ENCODE peak calls at places on chromosomes 7 and 10, in ten cellular contexts. One of them, this sample, is unnamed.
A peak's percentile ranks its signal among the peaks of the same experiment; 100 is the strongest.

GRCh38 chr7:111090834-111091233 is at the start of gene LRRN3:
- DNase-seq in fibroblast of mammary gland: peak; percentile 52
- DNase-seq in GM13977: no peak
- DNase-seq in A673: no peak
- DNase-seq in NCI-H2081: peak; percentile 80
- DNase-seq in C1 segment of cervical spinal cord: peak; percentile 50
- DNase-seq in B cell: no peak
- DNase-seq in endothelial cell of umbilical vein: no peak
- DNase-seq in activated T-helper 1 cell treated with anti-CD3 and anti-CD28 coated beads, Interleukin-12 subunit alpha, Interleukin-12 subunit beta, Interleukin-2, Interleukin-4 antibody, amounts not matched to agents 30 ng/mL and 10 ng/mL and 1 ng/mL, durations not matched to agents 14 hours and 24 hours and 36 hours: peak; percentile 41
- DNase-seq in NCI-H510A treated with DMSO at 0.1 percent for 48 hours: peak; percentile 10
- DNase-seq in this sample: no peak

GRCh38 chr10:133114251-133114650 is 26.5 kb downstream of the ADGRA1 start:
- DNase-seq in fibroblast of mammary gland: no peak
- DNase-seq in GM13977: no peak
- DNase-seq in A673: no peak
- DNase-seq in NCI-H2081: no peak
- DNase-seq in C1 segment of cervical spinal cord: no peak
- DNase-seq in B cell: no peak
- DNase-seq in endothelial cell of umbilical vein: no peak
- DNase-seq in activated T-helper 1 cell treated with anti-CD3 and anti-CD28 coated beads, Interleukin-12 subunit alpha, Interleukin-12 subunit beta, Interleukin-2, Interleukin-4 antibody, amounts not matched to agents 30 ng/mL and 10 ng/mL and 1 ng/mL, durations not matched to agents 14 hours and 24 hours and 36 hours: no peak
- DNase-seq in NCI-H510A treated with DMSO at 0.1 percent for 48 hours: no peak
- DNase-seq in this sample: no peak

GRCh38 chr7:106957766-106958165 is 86.7 kb upstream of the PRKAR2B start:
- DNase-seq in fibroblast of mammary gland: no peak
- DNase-seq in GM13977: no peak
- DNase-seq in A673: no peak
- DNase-seq in NCI-H2081: no peak
- DNase-seq in C1 segment of cervical spinal cord: peak; percentile 1
- DNase-seq in B cell: no peak
- DNase-seq in endothelial cell of umbilical vein: no peak
- DNase-seq in activated T-helper 1 cell treated with anti-CD3 and anti-CD28 coated beads, Interleukin-12 subunit alpha, Interleukin-12 subunit beta, Interleukin-2, Interleukin-4 antibody, amounts not matched to agents 30 ng/mL and 10 ng/mL and 1 ng/mL, durations not matched to agents 14 hours and 24 hours and 36 hours: no peak
- DNase-seq in NCI-H510A treated with DMSO at 0.1 percent for 48 hours: no peak
- DNase-seq in this sample: no peak

GRCh38 chr7:13920053-13920697 is 69.3 kb downstream of the ETV1 start:
- DNase-seq in fibroblast of mammary gland: peak; percentile 100
- DNase-seq in GM13977: no peak
- DNase-seq in A673: peak; percentile 98
- DNase-seq in NCI-H2081: peak; percentile 92
- DNase-seq in C1 segment of cervical spinal cord: no peak
- DNase-seq in B cell: no peak
- DNase-seq in endothelial cell of umbilical vein: peak; percentile 99
- DNase-seq in activated T-helper 1 cell treated with anti-CD3 and anti-CD28 coated beads, Interleukin-12 subunit alpha, Interleukin-12 subunit beta, Interleukin-2, Interleukin-4 antibody, amounts not matched to agents 30 ng/mL and 10 ng/mL and 1 ng/mL, durations not matched to agents 14 hours and 24 hours and 36 hours: no peak
- DNase-seq in NCI-H510A treated with DMSO at 0.1 percent for 48 hours: peak; percentile 85
- DNase-seq in this sample: no peak

GRCh38 chr10:97596101-97597055 is 6.9 kb downstream of the C10orf62 start:
- DNase-seq in fibroblast of mammary gland: peak; percentile 89
- DNase-seq in GM13977: no peak
- DNase-seq in A673: no peak
- DNase-seq in NCI-H2081: no peak
- DNase-seq in C1 segment of cervical spinal cord: no peak
- DNase-seq in B cell: no peak
- DNase-seq in endothelial cell of umbilical vein: peak; percentile 98
- DNase-seq in activated T-helper 1 cell treated with anti-CD3 and anti-CD28 coated beads, Interleukin-12 subunit alpha, Interleukin-12 subunit beta, Interleukin-2, Interleukin-4 antibody, amounts not matched to agents 30 ng/mL and 10 ng/mL and 1 ng/mL, durations not matched to agents 14 hours and 24 hours and 36 hours: no peak
- DNase-seq in NCI-H510A treated with DMSO at 0.1 percent for 48 hours: no peak
- DNase-seq in this sample: no peak

GRCh38 chr10:4018054-4018511 is 233.1 kb upstream of the KLF6 start:
- DNase-seq in fibroblast of mammary gland: peak; percentile 53
- DNase-seq in GM13977: no peak
- DNase-seq in A673: no peak
- DNase-seq in NCI-H2081: no peak
- DNase-seq in C1 segment of cervical spinal cord: no peak
- DNase-seq in B cell: no peak
- DNase-seq in endothelial cell of umbilical vein: no peak
- DNase-seq in activated T-helper 1 cell treated with anti-CD3 and anti-CD28 coated beads, Interleukin-12 subunit alpha, Interleukin-12 subunit beta, Interleukin-2, Interleukin-4 antibody, amounts not matched to agents 30 ng/mL and 10 ng/mL and 1 ng/mL, durations not matched to agents 14 hours and 24 hours and 36 hours: no peak
- DNase-seq in NCI-H510A treated with DMSO at 0.1 percent for 48 hours: no peak
- DNase-seq in this sample: no peak

GRCh38 chr7:139224219-139224618 is 6.8 kb upstream of the UBN2 start:
- DNase-seq in fibroblast of mammary gland: no peak
- DNase-seq in GM13977: no peak
- DNase-seq in A673: no peak
- DNase-seq in NCI-H2081: no peak
- DNase-seq in C1 segment of cervical spinal cord: no peak
- DNase-seq in B cell: no peak
- DNase-seq in endothelial cell of umbilical vein: no peak
- DNase-seq in activated T-helper 1 cell treated with anti-CD3 and anti-CD28 coated beads, Interleukin-12 subunit alpha, Interleukin-12 subunit beta, Interleukin-2, Interleukin-4 antibody, amounts not matched to agents 30 ng/mL and 10 ng/mL and 1 ng/mL, durations not matched to agents 14 hours and 24 hours and 36 hours: no peak
- DNase-seq in NCI-H510A treated with DMSO at 0.1 percent for 48 hours: no peak
- DNase-seq in this sample: no peak

GRCh38 chr7:27751888-27752660 is 12.1 kb downstream of the TAX1BP1 start:
- DNase-seq in fibroblast of mammary gland: no peak
- DNase-seq in GM13977: no peak
- DNase-seq in A673: no peak
- DNase-seq in NCI-H2081: no peak
- DNase-seq in C1 segment of cervical spinal cord: no peak
- DNase-seq in B cell: no peak
- DNase-seq in endothelial cell of umbilical vein: no peak
- DNase-seq in activated T-helper 1 cell treated with anti-CD3 and anti-CD28 coated beads, Interleukin-12 subunit alpha, Interleukin-12 subunit beta, Interleukin-2, Interleukin-4 antibody, amounts not matched to agents 30 ng/mL and 10 ng/mL and 1 ng/mL, durations not matched to agents 14 hours and 24 hours and 36 hours: no peak
- DNase-seq in NCI-H510A treated with DMSO at 0.1 percent for 48 hours: no peak
- DNase-seq in this sample: no peak

GRCh38 chr10:22712959-22713852 is 1.2 kb downstream of the PIP4K2A start:
- DNase-seq in fibroblast of mammary gland: peak; percentile 42
- DNase-seq in GM13977: peak; percentile 41
- DNase-seq in A673: peak; percentile 50
- DNase-seq in NCI-H2081: no peak
- DNase-seq in C1 segment of cervical spinal cord: peak; percentile 54
- DNase-seq in B cell: peak; percentile 66
- DNase-seq in endothelial cell of umbilical vein: peak; percentile 52
- DNase-seq in activated T-helper 1 cell treated with anti-CD3 and anti-CD28 coated beads, Interleukin-12 subunit alpha, Interleukin-12 subunit beta, Interleukin-2, Interleukin-4 antibody, amounts not matched to agents 30 ng/mL and 10 ng/mL and 1 ng/mL, durations not matched to agents 14 hours and 24 hours and 36 hours: peak; percentile 31
- DNase-seq in NCI-H510A treated with DMSO at 0.1 percent for 48 hours: no peak
- DNase-seq in this sample: peak; percentile 45

GRCh38 chr7:144011458-144012230 is 11.5 kb downstream of the OR6B1 start:
- DNase-seq in fibroblast of mammary gland: peak; percentile 39
- DNase-seq in GM13977: no peak
- DNase-seq in A673: no peak
- DNase-seq in NCI-H2081: no peak
- DNase-seq in C1 segment of cervical spinal cord: no peak
- DNase-seq in B cell: no peak
- DNase-seq in endothelial cell of umbilical vein: no peak
- DNase-seq in activated T-helper 1 cell treated with anti-CD3 and anti-CD28 coated beads, Interleukin-12 subunit alpha, Interleukin-12 subunit beta, Interleukin-2, Interleukin-4 antibody, amounts not matched to agents 30 ng/mL and 10 ng/mL and 1 ng/mL, durations not matched to agents 14 hours and 24 hours and 36 hours: no peak
- DNase-seq in NCI-H510A treated with DMSO at 0.1 percent for 48 hours: no peak
- DNase-seq in this sample: no peak

GRCh38 chr7:30074422-30075030 is 46.3 kb downstream of the PLEKHA8 start:
- DNase-seq in fibroblast of mammary gland: peak; percentile 67
- DNase-seq in GM13977: no peak
- DNase-seq in A673: peak; percentile 51
- DNase-seq in NCI-H2081: peak; percentile 39
- DNase-seq in C1 segment of cervical spinal cord: no peak
- DNase-seq in B cell: no peak
- DNase-seq in endothelial cell of umbilical vein: peak; percentile 52
- DNase-seq in activated T-helper 1 cell treated with anti-CD3 and anti-CD28 coated beads, Interleukin-12 subunit alpha, Interleukin-12 subunit beta, Interleukin-2, Interleukin-4 antibody, amounts not matched to agents 30 ng/mL and 10 ng/mL and 1 ng/mL, durations not matched to agents 14 hours and 24 hours and 36 hours: no peak
- DNase-seq in NCI-H510A treated with DMSO at 0.1 percent for 48 hours: peak; percentile 66
- DNase-seq in this sample: no peak

GRCh38 chr10:78515037-78515872 is 481.6 kb downstream of the RPS24 start:
- DNase-seq in fibroblast of mammary gland: no peak
- DNase-seq in GM13977: no peak
- DNase-seq in A673: no peak
- DNase-seq in NCI-H2081: no peak
- DNase-seq in C1 segment of cervical spinal cord: peak; percentile 41
- DNase-seq in B cell: no peak
- DNase-seq in endothelial cell of umbilical vein: no peak
- DNase-seq in activated T-helper 1 cell treated with anti-CD3 and anti-CD28 coated beads, Interleukin-12 subunit alpha, Interleukin-12 subunit beta, Interleukin-2, Interleukin-4 antibody, amounts not matched to agents 30 ng/mL and 10 ng/mL and 1 ng/mL, durations not matched to agents 14 hours and 24 hours and 36 hours: no peak
- DNase-seq in NCI-H510A treated with DMSO at 0.1 percent for 48 hours: no peak
- DNase-seq in this sample: no peak

GRCh38 chr7:43248961-43249807 is 136.7 kb downstream of the HECW1 start:
- DNase-seq in fibroblast of mammary gland: peak; percentile 77
- DNase-seq in GM13977: no peak
- DNase-seq in A673: no peak
- DNase-seq in NCI-H2081: no peak
- DNase-seq in C1 segment of cervical spinal cord: no peak
- DNase-seq in B cell: no peak
- DNase-seq in endothelial cell of umbilical vein: no peak
- DNase-seq in activated T-helper 1 cell treated with anti-CD3 and anti-CD28 coated beads, Interleukin-12 subunit alpha, Interleukin-12 subunit beta, Interleukin-2, Interleukin-4 antibody, amounts not matched to agents 30 ng/mL and 10 ng/mL and 1 ng/mL, durations not matched to agents 14 hours and 24 hours and 36 hours: no peak
- DNase-seq in NCI-H510A treated with DMSO at 0.1 percent for 48 hours: no peak
- DNase-seq in this sample: no peak

GRCh38 chr10:112524637-112525036 is 77.6 kb downstream of the VTI1A start:
- DNase-seq in fibroblast of mammary gland: peak; percentile 17
- DNase-seq in GM13977: no peak
- DNase-seq in A673: peak; percentile 30
- DNase-seq in NCI-H2081: no peak
- DNase-seq in C1 segment of cervical spinal cord: no peak
- DNase-seq in B cell: no peak
- DNase-seq in endothelial cell of umbilical vein: no peak
- DNase-seq in activated T-helper 1 cell treated with anti-CD3 and anti-CD28 coated beads, Interleukin-12 subunit alpha, Interleukin-12 subunit beta, Interleukin-2, Interleukin-4 antibody, amounts not matched to agents 30 ng/mL and 10 ng/mL and 1 ng/mL, durations not matched to agents 14 hours and 24 hours and 36 hours: no peak
- DNase-seq in NCI-H510A treated with DMSO at 0.1 percent for 48 hours: no peak
- DNase-seq in this sample: no peak

This sample was measured in GM10248.